ENCODE peak calls at places on chromosome 10, in eight cellular contexts. U is neural crest cell, J is upper lobe of left lung, O is brain microvascular endothelial cell, Y is glutamatergic neuron, V is adrenal gland, C is fibroblast of pulmonary artery, B is thoracic aorta. M is an unnamed sample.

GRCh38 chr10:1577945-1578344 is 159.4 kb downstream of the ADARB2 start:
- DNase-seq in U (no peak), J (no peak), O (no peak), Y (no peak), V (no peak), C (no peak), B (no peak), M (no peak)

GRCh38 chr10:131253931-131254865 is 57.3 kb downstream of the TCERG1L start:
- DNase-seq in U (no peak), J (no peak), O (no peak), Y (no peak), V (no peak), C (no peak), B (no peak), M (no peak)

GRCh38 chr10:3825244-3825643 is 40.2 kb upstream of the KLF6 start:
- DNase-seq in U (no peak), J (no peak), O (peak), Y (no peak), V (no peak), C (peak), B (no peak), M (peak)

GRCh38 chr10:69644658-69645295 is 14.7 kb downstream of the FAM241B start:
- DNase-seq in U (peak), J (peak), O (peak), Y (peak), V (peak), C (peak), B (no peak), M (peak)

GRCh38 chr10:22631185-22631584 is 83.2 kb downstream of the PIP4K2A start:
- DNase-seq in U (no peak), J (no peak), O (no peak), Y (no peak), V (no peak), C (no peak), B (no peak), M (no peak)

GRCh38 chr10:58412502-58412961 is 27.3 kb downstream of the TFAM start:
- DNase-seq in U (no peak), J (no peak), O (peak), Y (no peak), V (no peak), C (peak), B (no peak), M (peak)

GRCh38 chr10:62166331-62167154 is 102.1 kb downstream of the RTKN2 start:
- DNase-seq in U (no peak), J (no peak), O (no peak), Y (no peak), V (no peak), C (peak), B (no peak), M (peak)

GRCh38 chr10:102159051-102159597 is 6.9 kb downstream of the NOLC1 start:
- DNase-seq in U (no peak), J (no peak), O (peak), Y (no peak), V (no peak), C (no peak), B (no peak), M (peak)

GRCh38 chr10:73997806-73998622 is at the start of gene VCL:
- DNase-seq in U (peak), J (peak), O (peak), Y (peak), V (peak), C (peak), B (peak), M (peak)

GRCh38 chr10:73263948-73264347 is 11.5 kb upstream of the MRPS16 start:
- DNase-seq in U (no peak), J (no peak), O (peak), Y (no peak), V (no peak), C (peak), B (no peak), M (peak)

GRCh38 chr10:86545097-86545496 is 23.5 kb upstream of the WAPL start:
- DNase-seq in U (no peak), J (no peak), O (no peak), Y (no peak), V (no peak), C (no peak), B (no peak), M (no peak)

GRCh38 chr10:87852092-87852491 is 11.2 kb downstream of the KLLN start:
- DNase-seq in U (no peak), J (no peak), O (no peak), Y (no peak), V (no peak), C (no peak), B (no peak), M (no peak)

GRCh38 chr10:62577666-62578291 is 203.6 kb downstream of the ZNF365 start:
- DNase-seq in U (no peak), J (no peak), O (peak), Y (no peak), V (no peak), C (peak), B (no peak), M (peak)

GRCh38 chr10:30553018-30553624 is 76.4 kb downstream of the LYZL2 start:
- DNase-seq in U (no peak), J (no peak), O (no peak), Y (peak), V (no peak), C (peak), B (no peak), M (no peak)

GRCh38 chr10:80501381-80501912 is 36.3 kb upstream of the SH2D4B start:
- DNase-seq in U (no peak), J (no peak), O (no peak), Y (no peak), V (peak), C (no peak), B (no peak), M (no peak)

GRCh38 chr10:131257027-131257426 is 54.5 kb downstream of the TCERG1L start:
- DNase-seq in U (no peak), J (no peak), O (no peak), Y (no peak), V (no peak), C (no peak), B (no peak), M (no peak)

GRCh38 chr10:4941540-4942330 is 21.5 kb upstream of the AKR1C1 start:
- DNase-seq in U (no peak), J (peak), O (no peak), Y (no peak), V (no peak), C (peak), B (no peak), M (no peak)

GRCh38 chr10:28535846-28536245 is 2.9 kb downstream of the WAC start:
- DNase-seq in U (no peak), J (no peak), O (no peak), Y (no peak), V (no peak), C (no peak), B (no peak), M (no peak)

DNA sequence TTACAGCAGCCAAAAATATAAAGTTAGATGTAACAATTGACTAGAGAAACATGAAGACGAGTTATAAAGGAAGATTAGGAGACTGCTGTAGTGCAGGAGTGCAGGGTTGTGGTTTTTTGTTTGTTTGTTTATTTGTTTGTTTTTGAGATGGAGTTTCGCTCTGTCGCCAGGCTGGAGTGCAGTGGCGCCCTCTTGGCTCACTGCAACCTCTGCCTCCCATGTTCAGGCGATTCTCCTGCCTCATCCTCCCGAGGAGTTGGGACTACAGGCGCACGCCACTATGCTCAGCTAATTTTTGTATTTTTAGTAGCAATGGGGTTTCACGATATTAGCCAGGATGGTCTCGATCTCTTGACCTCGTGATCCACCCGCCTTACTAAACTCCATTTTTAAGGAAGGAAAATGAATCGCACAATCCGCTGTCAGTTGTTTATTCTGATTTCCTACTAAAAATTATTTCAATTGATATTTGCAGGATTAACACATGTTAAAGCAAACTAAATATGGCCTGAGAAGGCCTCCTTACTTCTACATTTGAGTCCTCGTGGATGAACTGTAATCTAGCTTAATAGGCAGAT is 233.3 kb downstream of the NSUN6 start:
- DNase-seq in U (no peak), J (no peak), O (no peak), Y (no peak), V (no peak), C (no peak), B (no peak), M (no peak)
- TF ChIP-seq CTCF in U (no peak), J (no peak), O (no peak), Y (no peak), V (no peak), C (no peak), B (no peak), M (no peak)

GRCh38 chr10:129956902-129957673 is 7.0 kb downstream of the EBF3 start:
- DNase-seq in U (no peak), J (no peak), O (no peak), Y (peak), V (no peak), C (peak), B (no peak), M (no peak)

GRCh38 chr10:129959544-129960492 is 4.3 kb downstream of the EBF3 start:
- DNase-seq in U (no peak), J (no peak), O (no peak), Y (peak), V (no peak), C (peak), B (no peak), M (no peak)

GRCh38 chr10:129956285-129956649 is 7.8 kb downstream of the EBF3 start:
- DNase-seq in U (no peak), J (no peak), O (no peak), Y (peak), V (no peak), C (no peak), B (no peak), M (no peak)

GRCh38 chr10:129958686-129959543 is 5.2 kb downstream of the EBF3 start:
- DNase-seq in U (no peak), J (no peak), O (no peak), Y (peak), V (no peak), C (peak), B (no peak), M (no peak)

DNA sequence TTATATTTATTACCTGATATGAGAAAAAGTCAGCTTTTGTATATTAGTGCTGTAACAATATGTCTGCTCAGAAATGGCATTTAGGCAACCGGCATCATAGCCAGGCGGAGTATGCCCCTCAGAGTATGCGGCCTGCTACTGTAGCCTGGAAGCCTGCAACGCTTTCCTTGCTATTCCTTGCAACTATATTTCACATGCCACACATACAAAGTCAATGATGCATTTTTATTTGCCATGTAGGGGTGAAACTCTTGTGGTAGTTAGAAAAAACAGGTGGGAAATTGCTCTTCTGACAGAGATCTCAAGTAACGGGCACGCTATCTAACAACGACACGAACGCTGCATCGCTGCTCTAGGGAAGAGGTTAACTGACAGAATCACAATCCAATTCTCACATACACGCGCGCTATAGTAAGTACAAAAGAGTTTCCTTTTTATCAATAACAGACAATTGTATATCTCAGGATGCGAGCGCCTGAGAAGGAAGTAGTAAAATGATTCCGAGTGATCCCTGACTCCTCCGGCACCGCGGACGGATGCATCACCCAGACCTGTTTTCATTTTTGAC is 5.9 kb downstream of the EBF3 start:
- DNase-seq in U (no peak), J (no peak), O (no peak), Y (peak), V (no peak), C (peak), B (no peak), M (no peak)
- TF ChIP-seq CTCF in U (no peak), J (no peak), O (no peak), Y (no peak), V (no peak), C (peak), B (no peak), M (no peak)

GRCh38 chr10:103894454-103894853 is 23.5 kb downstream of the STN1 start:
- DNase-seq in U (no peak), J (no peak), O (no peak), Y (no peak), V (peak), C (peak), B (no peak), M (no peak)
- TF ChIP-seq CTCF in U (no peak), J (no peak), O (no peak), Y (no peak), V (no peak), C (no peak), B (no peak), M (no peak)

GRCh38 chr10:113051456-113051855 is 101.4 kb downstream of the TCF7L2 start:
- DNase-seq in U (no peak), J (no peak), O (no peak), Y (no peak), V (no peak), C (no peak), B (no peak), M (no peak)

GRCh38 chr10:113049881-113050280 is 99.8 kb downstream of the TCF7L2 start:
- DNase-seq in U (no peak), J (no peak), O (no peak), Y (peak), V (no peak), C (no peak), B (no peak), M (no peak)

GRCh38 chr10:113053881-113054280 is 103.8 kb downstream of the TCF7L2 start:
- DNase-seq in U (no peak), J (no peak), O (no peak), Y (no peak), V (no peak), C (peak), B (no peak), M (no peak)

GRCh38 chr10:113053091-113053490 is 103.0 kb downstream of the TCF7L2 start:
- DNase-seq in U (no peak), J (no peak), O (no peak), Y (no peak), V (no peak), C (no peak), B (peak), M (no peak)

DNA sequence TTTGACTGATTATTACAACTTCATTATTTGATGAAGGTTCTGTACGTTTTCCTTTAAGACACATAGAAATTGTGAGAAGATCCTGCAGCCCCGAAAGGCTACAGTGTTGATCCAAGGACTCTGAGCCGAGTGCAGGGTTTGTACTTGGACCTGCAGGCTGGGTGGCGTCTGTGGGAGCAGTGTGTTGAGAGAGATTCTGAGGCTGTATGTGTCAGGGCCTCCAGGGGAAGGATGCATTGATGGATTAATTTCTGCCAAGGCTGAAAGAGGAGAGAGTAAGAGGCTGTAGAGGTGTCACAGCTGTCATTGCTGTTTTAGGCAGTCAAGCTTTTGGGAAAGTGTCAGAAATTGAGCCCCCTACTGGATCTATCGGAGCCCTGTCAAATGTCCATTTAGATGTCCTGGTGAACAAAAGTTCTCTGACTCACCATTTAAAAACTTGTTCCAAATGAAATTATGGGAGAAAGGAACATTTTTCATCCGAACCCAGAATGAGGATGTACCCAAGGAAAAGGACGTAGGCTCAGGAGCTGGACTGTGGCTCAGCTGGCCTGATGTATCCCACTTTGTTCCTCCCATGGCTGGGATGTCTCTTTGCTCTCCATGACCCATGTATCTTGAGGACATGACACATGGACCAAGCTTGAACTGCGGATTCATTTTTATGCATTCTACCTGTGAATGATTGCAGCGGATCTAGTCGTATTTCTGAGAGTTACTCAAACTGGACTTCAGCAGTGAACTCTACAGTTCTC is 102.2 kb downstream of the TCF7L2 start:
- DNase-seq in U (no peak), J (no peak), O (no peak), Y (no peak), V (no peak), C (peak), B (no peak), M (no peak)
- TF ChIP-seq CTCF in U (peak), J (no peak), O (peak), Y (peak), V (peak), C (peak), B (peak), M (peak)

GRCh38 chr10:12010353-12010752 is 32.3 kb downstream of the UPF2 start:
- DNase-seq in U (no peak), J (no peak), O (no peak), Y (no peak), V (no peak), C (no peak), B (no peak), M (no peak)

DNA sequence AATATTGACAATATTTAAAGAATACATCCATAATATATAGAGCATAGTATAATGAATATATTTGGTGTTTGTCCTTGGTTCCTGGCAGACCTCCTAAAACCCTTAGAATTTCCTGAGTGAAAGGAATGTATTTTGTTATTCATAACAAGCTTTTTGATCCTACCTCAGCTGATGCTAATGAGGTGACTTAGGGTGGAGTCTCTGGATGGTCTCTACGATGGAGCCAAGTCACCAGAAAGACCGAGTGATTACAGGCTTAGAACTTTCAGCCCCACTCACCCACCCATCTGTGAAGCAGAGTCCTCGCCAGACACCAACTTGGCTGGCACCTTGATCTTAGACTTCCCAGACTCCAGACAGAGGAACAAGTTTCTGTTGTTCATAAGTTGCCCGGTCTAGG is 35.9 kb downstream of the UPF2 start:
- DNase-seq in U (no peak), J (no peak), O (no peak), Y (no peak), V (no peak), C (no peak), B (no peak), M (no peak)
- TF ChIP-seq CTCF in U (no peak), J (no peak), O (no peak), Y (no peak), V (no peak), C (no peak), B (no peak), M (no peak)

GRCh38 chr10:132920101-132920925 is 22.1 kb downstream of the CFAP46 start:
- DNase-seq in U (no peak), J (no peak), O (no peak), Y (no peak), V (no peak), C (no peak), B (no peak), M (no peak)

GRCh38 chr10:132921086-132921485 is 21.3 kb downstream of the CFAP46 start:
- DNase-seq in U (no peak), J (no peak), O (no peak), Y (no peak), V (no peak), C (no peak), B (no peak), M (no peak)

GRCh38 chr10:132924046-132924952 is 18.1 kb downstream of the CFAP46 start:
- DNase-seq in U (no peak), J (no peak), O (no peak), Y (peak), V (no peak), C (no peak), B (no peak), M (no peak)

GRCh38 chr10:132922872-132923271 is 19.5 kb downstream of the CFAP46 start:
- DNase-seq in U (no peak), J (no peak), O (no peak), Y (no peak), V (no peak), C (no peak), B (no peak), M (no peak)

GRCh38 chr10:132921818-132922807 is 20.3 kb downstream of the CFAP46 start:
- DNase-seq in U (no peak), J (no peak), O (no peak), Y (peak), V (no peak), C (no peak), B (no peak), M (no peak)
- TF ChIP-seq CTCF in U (no peak), J (no peak), O (no peak), Y (no peak), V (no peak), C (no peak), B (no peak), M (no peak)

GRCh38 chr10:124704428-124704805 is 39.8 kb downstream of the FAM53B start:
- DNase-seq in U (no peak), J (no peak), O (no peak), Y (no peak), V (no peak), C (no peak), B (no peak), M (no peak)

GRCh38 chr10:124706462-124706857 is 37.7 kb downstream of the FAM53B start:
- DNase-seq in U (no peak), J (no peak), O (no peak), Y (no peak), V (no peak), C (no peak), B (no peak), M (no peak)

GRCh38 chr10:124705021-124705740 is 39.0 kb downstream of the FAM53B start:
- DNase-seq in U (no peak), J (no peak), O (peak), Y (no peak), V (no peak), C (no peak), B (no peak), M (no peak)

GRCh38 chr10:124706876-124707516 is 37.2 kb downstream of the FAM53B start:
- DNase-seq in U (no peak), J (no peak), O (no peak), Y (no peak), V (no peak), C (no peak), B (no peak), M (no peak)

GRCh38 chr10:124705817-124706461 is 38.2 kb downstream of the FAM53B start:
- DNase-seq in U (no peak), J (no peak), O (no peak), Y (no peak), V (no peak), C (peak), B (no peak), M (no peak)
- TF ChIP-seq CTCF in U (no peak), J (no peak), O (no peak), Y (no peak), V (peak), C (peak), B (no peak), M (no peak)

GRCh38 chr10:71212249-71213126 is at the start of gene UNC5B:
- DNase-seq in U (peak), J (peak), O (peak), Y (peak), V (peak), C (peak), B (peak), M (peak)
- TF ChIP-seq CTCF in U (peak), J (peak), O (peak), Y (peak), V (no peak), C (no peak), B (peak), M (peak)

GRCh38 chr10:119542990-119543813 is 683 bp upstream of the RGS10 start:
- DNase-seq in U (peak), J (peak), O (peak), Y (peak), V (no peak), C (peak), B (no peak), M (peak)
- TF ChIP-seq CTCF in U (peak), J (no peak), O (peak), Y (peak), V (peak), C (peak), B (peak), M (peak)

GRCh38 chr10:84214612-84215235 is 10.6 kb downstream of the LRIT2 start:
- DNase-seq in U (no peak), J (no peak), O (no peak), Y (peak), V (no peak), C (no peak), B (no peak), M (no peak)
- TF ChIP-seq CTCF in U (peak), J (no peak), O (peak), Y (peak), V (peak), C (peak), B (no peak), M (peak)

M was measured in HFFc6.